ENCODE peak calls at places on chromosome 14, in seven cellular contexts. One of them, this sample, is unnamed. For H3K27me3, the result is how much of the 10 kb centered on the place peaks cover.

GRCh38 chr14:31835049-31835448 is 242.1 kb upstream of the ARHGAP5 start:
- DNase-seq in IMR-90: no peak
- DNase-seq in neuronal stem cell: no peak
- DNase-seq in mesenchymal stem cell: no peak
- DNase-seq in mesendoderm: no peak
- DNase-seq in H9: no peak
- DNase-seq in H1: no peak
- DNase-seq in this sample: no peak

GRCh38 chr14:88233915-88234314 is 89.2 kb downstream of the KCNK10 start:
- DNase-seq in IMR-90: no peak
- DNase-seq in H9: peak
- DNase-seq in mesenchymal stem cell: no peak
- DNase-seq in neuronal stem cell: no peak
- DNase-seq in H1: peak
- DNase-seq in mesendoderm: peak
- DNase-seq in this sample: peak

GRCh38 chr14:24921903-24922302 is 128.0 kb downstream of the STXBP6 start:
- DNase-seq in H9: no peak
- DNase-seq in mesendoderm: no peak
- DNase-seq in neuronal stem cell: no peak
- DNase-seq in H1: no peak
- DNase-seq in mesenchymal stem cell: peak
- DNase-seq in IMR-90: peak
- DNase-seq in this sample: no peak

GRCh38 chr14:23365353-23366162 is 586 bp upstream of the EFS start:
- DNase-seq in H9: no peak
- DNase-seq in neuronal stem cell: peak
- DNase-seq in IMR-90: peak
- DNase-seq in mesendoderm: peak
- DNase-seq in mesenchymal stem cell: peak
- DNase-seq in H1: no peak
- DNase-seq in this sample: peak

GRCh38 chr14:29016050-29016900 is 249.7 kb downstream of the FOXG1 start:
- DNase-seq in H1: peak
- DNase-seq in mesenchymal stem cell: peak
- DNase-seq in IMR-90: peak
- DNase-seq in neuronal stem cell: peak
- DNase-seq in H9: peak
- DNase-seq in mesendoderm: peak
- DNase-seq in this sample: peak

GRCh38 chr14:36818794-36819384 is 157.2 kb downstream of the PAX9 start:
- DNase-seq in IMR-90: no peak
- DNase-seq in neuronal stem cell: peak
- DNase-seq in H9: no peak
- DNase-seq in mesenchymal stem cell: peak
- DNase-seq in H1: no peak
- DNase-seq in mesendoderm: peak
- DNase-seq in this sample: peak

GRCh38 chr14:104150201-104151027 is 12.0 kb downstream of the KIF26A start:
- DNase-seq in H9: peak
- DNase-seq in mesenchymal stem cell: peak
- DNase-seq in mesendoderm: peak
- DNase-seq in IMR-90: no peak
- DNase-seq in neuronal stem cell: no peak
- DNase-seq in H1: peak
- DNase-seq in this sample: no peak

GRCh38 chr14:50551877-50552276 is 8.1 kb upstream of the ATL1 start:
- DNase-seq in H1: no peak
- DNase-seq in IMR-90: no peak
- DNase-seq in mesendoderm: no peak
- DNase-seq in H9: no peak
- DNase-seq in neuronal stem cell: no peak
- DNase-seq in mesenchymal stem cell: no peak
- DNase-seq in this sample: no peak

GRCh38 chr14:32662234-32662633 is 276.4 kb upstream of the NPAS3 start:
- DNase-seq in neuronal stem cell: no peak
- DNase-seq in H1: no peak
- DNase-seq in mesendoderm: no peak
- DNase-seq in mesenchymal stem cell: peak
- DNase-seq in IMR-90: no peak
- DNase-seq in H9: no peak
- DNase-seq in this sample: peak

GRCh38 chr14:31059152-31059924 is 33.2 kb upstream of the STRN3 start:
- DNase-seq in mesendoderm: peak
- DNase-seq in mesenchymal stem cell: peak
- DNase-seq in H1: no peak
- DNase-seq in IMR-90: peak
- DNase-seq in H9: no peak
- DNase-seq in neuronal stem cell: no peak
- DNase-seq in this sample: peak

GRCh38 chr14:102975662-102976061 is 53.2 kb downstream of the AMN start:
- DNase-seq in IMR-90: no peak
- DNase-seq in H9: no peak
- DNase-seq in H1: no peak
- DNase-seq in neuronal stem cell: no peak
- DNase-seq in mesendoderm: no peak
- DNase-seq in mesenchymal stem cell: no peak
- DNase-seq in this sample: no peak

GRCh38 chr14:73426877-73427276 is 31.5 kb downstream of the NUMB start:
- DNase-seq in mesendoderm: no peak
- DNase-seq in IMR-90: peak
- DNase-seq in mesenchymal stem cell: peak
- DNase-seq in H9: no peak
- DNase-seq in H1: no peak
- DNase-seq in neuronal stem cell: no peak
- DNase-seq in this sample: peak

GRCh38 chr14:95162641-95163040 is 5.3 kb upstream of the DICER1 start:
- DNase-seq in neuronal stem cell: no peak
- DNase-seq in mesendoderm: peak
- DNase-seq in mesenchymal stem cell: no peak
- DNase-seq in H1: no peak
- DNase-seq in IMR-90: no peak
- DNase-seq in H9: no peak
- DNase-seq in this sample: no peak

GRCh38 chr14:63470877-63471565 is 72.2 kb downstream of the PPP2R5E start:
- DNase-seq in mesendoderm: no peak
- DNase-seq in H1: no peak
- DNase-seq in neuronal stem cell: no peak
- DNase-seq in IMR-90: peak
- DNase-seq in H9: no peak
- DNase-seq in mesenchymal stem cell: peak
- DNase-seq in this sample: peak

GRCh38 chr14:24232645-24233537 is at the start of gene GMPR2:
- DNase-seq in H1: no peak
- DNase-seq in IMR-90: no peak
- DNase-seq in mesendoderm: no peak
- DNase-seq in H9: no peak
- DNase-seq in mesenchymal stem cell: peak
- DNase-seq in neuronal stem cell: no peak
- DNase-seq in this sample: no peak

GRCh38 chr14:77067632-77068514 is 30.2 kb upstream of the CIPC start:
- DNase-seq in mesenchymal stem cell: peak
- DNase-seq in H1: peak
- DNase-seq in IMR-90: peak
- DNase-seq in H9: peak
- DNase-seq in neuronal stem cell: peak
- DNase-seq in mesendoderm: peak
- DNase-seq in this sample: peak

GRCh38 chr14:65103150-65103760 is 938 bp upstream of the MAX start:
- DNase-seq in neuronal stem cell: no peak
- DNase-seq in mesenchymal stem cell: peak
- DNase-seq in IMR-90: peak
- DNase-seq in mesendoderm: peak
- DNase-seq in H1: no peak
- DNase-seq in H9: no peak
- DNase-seq in this sample: peak

GRCh38 chr14:103728141-103728540 is 12.5 kb downstream of the ZFYVE21 start:
- DNase-seq in IMR-90: no peak
- DNase-seq in H1: no peak
- DNase-seq in mesendoderm: no peak
- DNase-seq in neuronal stem cell: no peak
- DNase-seq in mesenchymal stem cell: no peak
- DNase-seq in H9: no peak
- DNase-seq in this sample: no peak

GRCh38 chr14:88013750-88014349 is 8.9 kb downstream of the GPR65 start:
- DNase-seq in neuronal stem cell: peak
- DNase-seq in mesendoderm: peak
- DNase-seq in IMR-90: peak
- DNase-seq in H9: peak
- DNase-seq in mesenchymal stem cell: peak
- DNase-seq in H1: no peak
- DNase-seq in this sample: peak

GRCh38 chr14:55160989-55161388 is 30.4 kb downstream of the DLGAP5 start:
- DNase-seq in IMR-90: peak
- DNase-seq in mesenchymal stem cell: peak
- DNase-seq in H9: no peak
- DNase-seq in neuronal stem cell: no peak
- DNase-seq in H1: no peak
- DNase-seq in mesendoderm: no peak
- DNase-seq in this sample: peak

GRCh38 chr14:60179296-60179924 is 14.2 kb upstream of the DHRS7 start:
- DNase-seq in neuronal stem cell: no peak
- DNase-seq in mesendoderm: no peak
- DNase-seq in H1: no peak
- DNase-seq in IMR-90: peak
- DNase-seq in mesenchymal stem cell: no peak
- DNase-seq in H9: no peak
- DNase-seq in this sample: no peak

GRCh38 chr14:31070431-31070830 is 44.3 kb upstream of the STRN3 start:
- DNase-seq in IMR-90: peak
- DNase-seq in mesenchymal stem cell: peak
- DNase-seq in mesendoderm: peak
- DNase-seq in H9: no peak
- DNase-seq in neuronal stem cell: no peak
- DNase-seq in H1: no peak
- DNase-seq in this sample: peak

DNA sequence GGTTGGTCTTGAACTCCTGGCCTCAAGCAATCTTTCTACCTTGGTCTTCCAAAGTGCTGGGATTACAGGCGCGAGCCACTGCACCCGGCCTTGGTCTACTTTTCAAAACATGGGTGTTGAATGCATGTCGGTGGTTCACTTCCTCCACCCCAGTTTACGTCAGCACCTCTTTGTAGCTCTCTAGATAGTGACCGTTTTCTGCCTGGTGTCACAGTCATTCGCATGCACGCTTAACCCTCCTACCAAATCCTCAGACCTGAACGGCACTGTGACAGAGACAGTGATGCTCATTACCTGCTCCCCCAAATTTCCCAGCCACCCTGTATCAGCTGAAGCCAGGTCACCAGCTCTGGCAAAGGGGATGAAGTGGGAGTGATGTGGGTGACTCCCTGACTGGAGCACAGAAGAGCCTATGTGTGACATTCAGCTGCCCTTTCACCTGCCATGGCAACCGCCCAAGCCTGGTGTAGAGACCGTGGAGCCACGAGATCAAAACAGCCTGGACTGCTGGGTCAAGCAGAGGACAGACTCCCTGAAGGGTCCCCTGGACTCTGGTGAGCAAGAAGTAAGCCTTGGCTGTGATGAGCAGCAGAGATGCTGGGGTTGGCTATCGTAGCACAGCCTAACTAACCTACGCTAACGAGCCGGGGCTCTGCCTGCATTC is 66.2 kb upstream of the GPR68 start:
- DNase-seq in mesenchymal stem cell: no peak
- DNase-seq in neuronal stem cell: no peak
- DNase-seq in IMR-90: no peak
- DNase-seq in H9: no peak
- DNase-seq in mesendoderm: no peak
- DNase-seq in H1: no peak
- DNase-seq in this sample: no peak
- H3K27me3 ChIP-seq in mesenchymal stem cell: half or more
- H3K27me3 ChIP-seq in neuronal stem cell: under half
- H3K27me3 ChIP-seq in IMR-90: under half
- H3K27me3 ChIP-seq in H9: under half
- H3K27me3 ChIP-seq in mesendoderm: under half
- H3K27me3 ChIP-seq in H1: under half
- H3K27me3 ChIP-seq in this sample: under half

DNA sequence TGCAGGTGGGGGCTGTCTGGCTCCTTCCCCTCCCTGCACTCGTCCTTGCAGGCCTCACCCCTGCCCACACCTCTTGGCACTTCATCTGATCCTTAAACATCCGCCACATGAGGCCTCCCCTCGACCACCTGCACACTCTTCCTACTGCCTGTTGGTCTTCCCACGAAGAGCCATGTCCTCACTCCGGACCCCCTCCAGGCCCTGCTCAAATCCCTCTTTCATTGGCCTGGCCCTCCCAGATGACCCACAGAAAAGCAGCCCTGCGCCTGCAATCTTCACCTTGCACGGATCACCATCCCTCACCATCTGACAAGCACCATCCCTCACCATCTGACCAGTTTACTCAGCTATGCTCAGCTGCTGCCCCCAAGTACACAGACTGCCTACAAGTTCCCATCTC is 193.6 kb downstream of the BCL11B start:
- DNase-seq in H1: no peak
- DNase-seq in IMR-90: no peak
- DNase-seq in H9: peak
- DNase-seq in mesendoderm: no peak
- DNase-seq in mesenchymal stem cell: no peak
- DNase-seq in neuronal stem cell: no peak
- DNase-seq in this sample: no peak
- H3K18ac ChIP-seq in H1: no peak
- H3K18ac ChIP-seq in IMR-90: no peak
- H3K18ac ChIP-seq in H9: no peak
- H3K18ac ChIP-seq in mesendoderm: no peak
- H3K18ac ChIP-seq in mesenchymal stem cell: no peak
- H3K18ac ChIP-seq in neuronal stem cell: peak
- H3K18ac ChIP-seq in this sample: no peak

GRCh38 chr14:105419305-105420091 is at the start of gene MTA1:
- DNase-seq in H1: no peak
- DNase-seq in neuronal stem cell: peak
- DNase-seq in mesendoderm: peak
- DNase-seq in IMR-90: peak
- DNase-seq in mesenchymal stem cell: peak
- DNase-seq in H9: no peak
- DNase-seq in this sample: no peak
- H3K27me3 ChIP-seq in H1: under half
- H3K27me3 ChIP-seq in neuronal stem cell: under half
- H3K27me3 ChIP-seq in mesendoderm: under half
- H3K27me3 ChIP-seq in IMR-90: under half
- H3K27me3 ChIP-seq in mesenchymal stem cell: under half
- H3K27me3 ChIP-seq in H9: under half
- H3K27me3 ChIP-seq in this sample: under half

GRCh38 chr14:52987514-52987913 is 36.7 kb upstream of the FERMT2 start:
- DNase-seq in H9: no peak
- DNase-seq in neuronal stem cell: no peak
- DNase-seq in mesenchymal stem cell: no peak
- DNase-seq in IMR-90: no peak
- DNase-seq in mesendoderm: no peak
- DNase-seq in H1: no peak
- DNase-seq in this sample: no peak

GRCh38 chr14:52987042-52987441 is 36.2 kb upstream of the FERMT2 start:
- DNase-seq in neuronal stem cell: no peak
- DNase-seq in H1: no peak
- DNase-seq in mesendoderm: no peak
- DNase-seq in IMR-90: no peak
- DNase-seq in H9: no peak
- DNase-seq in mesenchymal stem cell: no peak
- DNase-seq in this sample: no peak

GRCh38 chr14:52992236-52992635 is 41.4 kb upstream of the FERMT2 start:
- DNase-seq in mesenchymal stem cell: no peak
- DNase-seq in neuronal stem cell: no peak
- DNase-seq in IMR-90: no peak
- DNase-seq in mesendoderm: no peak
- DNase-seq in H1: no peak
- DNase-seq in H9: no peak
- DNase-seq in this sample: no peak

GRCh38 chr14:52988153-52988552 is 37.3 kb upstream of the FERMT2 start:
- DNase-seq in mesenchymal stem cell: no peak
- DNase-seq in mesendoderm: no peak
- DNase-seq in IMR-90: no peak
- DNase-seq in H1: no peak
- DNase-seq in neuronal stem cell: no peak
- DNase-seq in H9: no peak
- DNase-seq in this sample: no peak
- H3K18ac ChIP-seq in mesenchymal stem cell: no peak
- H3K18ac ChIP-seq in mesendoderm: no peak
- H3K18ac ChIP-seq in IMR-90: no peak
- H3K18ac ChIP-seq in H1: no peak
- H3K18ac ChIP-seq in neuronal stem cell: no peak
- H3K18ac ChIP-seq in H9: no peak
- H3K18ac ChIP-seq in this sample: no peak